ENCODE peak calls at places on chromosomes 4 and X, in seven cellular contexts. W is activated CD4-positive, alpha-beta T cell treated with anti-CD3 and anti-CD28 coated beads, Interleukin-2, amount 50 U/mL, for 1 hour; U is HuH-7; B is upper lobe of right lung; X is NCI-H69; S is fibroblast of lung; Z is CD8-positive, alpha-beta T cell. H is an unnamed sample.

GRCh38 chrX:37830371-37830770 is 17.0 kb downstream of the DYNLT3 start:
- DNase-seq in W (no peak), U (no peak), B (no peak), X (peak; percentile 4), S (no peak), Z (no peak), H (no peak)

GRCh38 chr4:177410566-177410965 is 31.7 kb downstream of the AGA start:
- DNase-seq in W (no peak), U (no peak), B (no peak), X (peak; percentile 55), S (no peak), Z (no peak), H (no peak)

GRCh38 chr4:80465238-80465637 is 129.7 kb downstream of the CFAP299 start:
- DNase-seq in W (no peak), U (no peak), B (no peak), X (no peak), S (no peak), Z (no peak), H (no peak)

GRCh38 chrX:40120838-40121580 is 23.3 kb upstream of the BCOR start:
- DNase-seq in W (no peak), U (no peak), B (no peak), X (peak; percentile 76), S (no peak), Z (no peak), H (no peak)

GRCh38 chrX:20378291-20378920 is 111.7 kb upstream of the RPS6KA3 start:
- DNase-seq in W (no peak), U (no peak), B (no peak), X (peak; percentile 46), S (peak; percentile 55), Z (no peak), H (no peak)

GRCh38 chr4:83490876-83491450 is 6.1 kb upstream of the ABRAXAS1 start:
- DNase-seq in W (no peak), U (peak; percentile 51), B (no peak), X (peak; percentile 4), S (peak; percentile 24), Z (peak; percentile 11), H (peak; percentile 11)

GRCh38 chr4:173370130-173370476 is 651 bp upstream of the SAP30 start:
- DNase-seq in W (peak; percentile 56), U (no peak), B (peak; percentile 78), X (no peak), S (no peak), Z (peak; percentile 60), H (no peak)

GRCh38 chr4:40307627-40308497 is 27.3 kb upstream of the CHRNA9 start:
- DNase-seq in W (peak; percentile 74), U (no peak), B (no peak), X (no peak), S (no peak), Z (peak; percentile 71), H (no peak)

GRCh38 chr4:20248155-20248558 is 3.5 kb upstream of the SLIT2 start:
- DNase-seq in W (no peak), U (no peak), B (no peak), X (peak; percentile 71), S (peak; percentile 66), Z (no peak), H (peak; percentile 19)

GRCh38 chr4:109111031-109111430 is 191.4 kb downstream of the COL25A1 start:
- DNase-seq in W (no peak), U (no peak), B (no peak), X (no peak), S (no peak), Z (no peak), H (no peak)

GRCh38 chr4:2798399-2799301 is 5.8 kb downstream of the SH3BP2 start:
- DNase-seq in W (no peak), U (no peak), B (peak; percentile 85), X (peak; percentile 45), S (no peak), Z (peak; percentile 30), H (no peak)

GRCh38 chr4:9949573-9949972 is 71.7 kb downstream of the SLC2A9 start:
- DNase-seq in W (no peak), U (no peak), B (no peak), X (no peak), S (no peak), Z (no peak), H (no peak)

GRCh38 chr4:169956441-169956840 is 69.8 kb downstream of the MFAP3L start:
- DNase-seq in W (no peak), U (no peak), B (no peak), X (no peak), S (peak; percentile 66), Z (no peak), H (no peak)

GRCh38 chrX:40253770-40254169 is 156.0 kb upstream of the BCOR start:
- DNase-seq in W (no peak), U (no peak), B (no peak), X (no peak), S (no peak), Z (no peak), H (no peak)

GRCh38 chr4:146545102-146545501 is 23.4 kb upstream of the SLC10A7 start:
- DNase-seq in W (no peak), U (peak; percentile 10), B (no peak), X (peak; percentile 15), S (peak; percentile 14), Z (no peak), H (no peak)

GRCh38 chr4:12924253-12924652 is 559.9 kb downstream of the RAB28 start:
- DNase-seq in W (no peak), U (no peak), B (no peak), X (peak; percentile 3), S (no peak), Z (no peak), H (no peak)

GRCh38 chrX:53211391-53211978 is 13.5 kb downstream of the KDM5C start:
- DNase-seq in W (no peak), U (no peak), B (no peak), X (no peak), S (peak; percentile 68), Z (no peak), H (no peak)

GRCh38 chrX:30190426-30190825 is 24.9 kb upstream of the MAGEB2 start:
- DNase-seq in W (no peak), U (no peak), B (no peak), X (no peak), S (no peak), Z (no peak), H (no peak)

GRCh38 chr4:74682567-74683359 is 111.6 kb downstream of the BTC start:
- DNase-seq in W (no peak), U (no peak), B (no peak), X (no peak), S (peak; percentile 98), Z (no peak), H (no peak)

GRCh38 chr4:77564231-77564630 is 41.4 kb upstream of the CXCL13 start:
- DNase-seq in W (no peak), U (no peak), B (no peak), X (peak; percentile 56), S (no peak), Z (no peak), H (no peak)

GRCh38 chr4:44320833-44321232 is 127.8 kb downstream of the KCTD8 start:
- DNase-seq in W (no peak), U (no peak), B (no peak), X (no peak), S (no peak), Z (no peak), H (peak; percentile 17)

GRCh38 chr4:52640808-52641595 is 18.1 kb downstream of the USP46 start:
- DNase-seq in W (no peak), U (no peak), B (no peak), X (peak; percentile 40), S (peak; percentile 80), Z (no peak), H (no peak)

GRCh38 chr4:74627093-74627492 is 167.2 kb downstream of the BTC start:
- DNase-seq in W (no peak), U (no peak), B (no peak), X (no peak), S (no peak), Z (no peak), H (no peak)

GRCh38 chrX:154142386-154142785 is 1.7 kb upstream of the OPN1LW start:
- DNase-seq in W (no peak), U (no peak), B (no peak), X (no peak), S (no peak), Z (no peak), H (no peak)

GRCh38 chr4:82864336-82865001 is 26.5 kb downstream of the SEC31A start:
- DNase-seq in W (no peak), U (no peak), B (no peak), X (no peak), S (no peak), Z (no peak), H (no peak)

GRCh38 chr4:150280081-150280950 is 202.1 kb downstream of the DCLK2 start:
- DNase-seq in W (no peak), U (no peak), B (no peak), X (peak; percentile 11), S (peak; percentile 97), Z (no peak), H (no peak)

GRCh38 chr4:155248002-155248896 is 39.8 kb downstream of the NPY2R start:
- DNase-seq in W (no peak), U (no peak), B (no peak), X (peak; percentile 66), S (no peak), Z (no peak), H (no peak)

GRCh38 chrX:25343060-25343459 is 327.3 kb upstream of the ARX start:
- DNase-seq in W (no peak), U (no peak), B (no peak), X (peak; percentile 57), S (no peak), Z (no peak), H (no peak)

GRCh38 chrX:56763556-56764152 is 34.6 kb downstream of the NBDY start:
- DNase-seq in W (peak; percentile 31), U (peak; percentile 40), B (no peak), X (no peak), S (peak; percentile 32), Z (peak; percentile 81), H (peak; percentile 71)

GRCh38 chr4:122755675-122756074 is 23.2 kb downstream of the BBS12 start:
- DNase-seq in W (no peak), U (no peak), B (no peak), X (no peak), S (no peak), Z (no peak), H (no peak)